ENCODE peak calls at places on chromosome 14, in ten cellular contexts. N is left colon; R is CD4-positive, alpha-beta T cell; K is NCI-H2081; Z is frontal cortex; H is Calu3; O is GM12892; Q is fibroblast of lung; V is posterior cingulate gyrus; M is activated B cell treated with CpG ODN at 0.5 μM for 24 hours. U is an unnamed sample.

GRCh38 chr14:100815478-100816285 is 10.2 kb upstream of the MEG3 start:
- DNase-seq in N (no peak), R (no peak), K (no peak), Z (no peak), H (no peak), O (no peak), Q (peak; percentile 84), V (no peak), M (no peak), U (no peak)

GRCh38 chr14:24165785-24166184 is 4.7 kb downstream of the IRF9 start:
- DNase-seq in N (no peak), R (no peak), K (no peak), Z (no peak), H (no peak), O (no peak), Q (no peak), V (no peak), M (no peak), U (no peak)

GRCh38 chr14:100889641-100890040 is 13.9 kb downstream of the RTL1 start:
- DNase-seq in N (no peak), R (no peak), K (no peak), Z (no peak), H (no peak), O (no peak), Q (no peak), V (no peak), M (peak; percentile 1), U (no peak)

GRCh38 chr14:24337824-24338175 is 2.0 kb downstream of the RIPK3 start:
- DNase-seq in N (no peak), R (no peak), K (no peak), Z (no peak), H (no peak), O (no peak), Q (no peak), V (no peak), M (no peak), U (no peak)

GRCh38 chr14:88045705-88046104 is 40.8 kb downstream of the GPR65 start:
- DNase-seq in N (no peak), R (no peak), K (no peak), Z (no peak), H (no peak), O (no peak), Q (no peak), V (no peak), M (no peak), U (no peak)

GRCh38 chr14:102503576-102504224 is 5.9 kb downstream of the ANKRD9 start:
- DNase-seq in N (no peak), R (no peak), K (no peak), Z (no peak), H (no peak), O (no peak), Q (no peak), V (no peak), M (no peak), U (no peak)

GRCh38 chr14:22194669-22195068 is 394.4 kb downstream of the DAD1 start:
- DNase-seq in N (no peak), R (no peak), K (no peak), Z (no peak), H (peak; percentile 16), O (no peak), Q (no peak), V (no peak), M (no peak), U (no peak)

GRCh38 chr14:98651042-98651441 is 621.0 kb downstream of the BCL11B start:
- DNase-seq in N (no peak), R (no peak), K (no peak), Z (no peak), H (no peak), O (no peak), Q (no peak), V (no peak), M (no peak), U (no peak)

GRCh38 chr14:88245321-88245720 is 77.7 kb downstream of the KCNK10 start:
- DNase-seq in N (no peak), R (no peak), K (peak; percentile 51), Z (no peak), H (no peak), O (no peak), Q (no peak), V (no peak), M (no peak), U (peak; percentile 26)

GRCh38 chr14:90332271-90332584 is 487 bp upstream of the NRDE2 start:
- DNase-seq in N (no peak), R (no peak), K (no peak), Z (no peak), H (no peak), O (no peak), Q (no peak), V (no peak), M (no peak), U (no peak)

GRCh38 chr14:85247071-85247470 is 282.9 kb upstream of the FLRT2 start:
- DNase-seq in N (no peak), R (no peak), K (peak; percentile 24), Z (no peak), H (no peak), O (no peak), Q (no peak), V (no peak), M (no peak), U (no peak)

GRCh38 chr14:67137744-67138371 is 51.4 kb upstream of the GARIN2 start:
- DNase-seq in N (no peak), R (no peak), K (no peak), Z (no peak), H (no peak), O (no peak), Q (peak; percentile 39), V (no peak), M (no peak), U (no peak)

GRCh38 chr14:32545109-32545857 is 216.2 kb downstream of the AKAP6 start:
- DNase-seq in N (no peak), R (no peak), K (no peak), Z (no peak), H (no peak), O (no peak), Q (no peak), V (no peak), M (no peak), U (no peak)